ENCODE peak calls at places on chromosome 15, in five cellular contexts. One of them, this sample, is unnamed. For H3K4me1, the result is how much of the 10 kb centered on the place peaks cover.

GRCh38 chr15:76398702-76399101 is 62.1 kb downstream of the ISL2 start:
- DNase-seq in K562: no peak
- DNase-seq in A549: no peak
- DNase-seq in GM12878: no peak
- DNase-seq in HCT116: no peak
- DNase-seq in this sample: no peak

GRCh38 chr15:93997071-93997658 is 234.2 kb upstream of the MCTP2 start:
- DNase-seq in K562: no peak
- DNase-seq in A549: peak
- DNase-seq in GM12878: no peak
- DNase-seq in HCT116: peak
- DNase-seq in this sample: peak

GRCh38 chr15:51450001-51450400 is 108.5 kb downstream of the GLDN start:
- DNase-seq in K562: no peak
- DNase-seq in A549: peak
- DNase-seq in GM12878: no peak
- DNase-seq in HCT116: peak
- DNase-seq in this sample: no peak

GRCh38 chr15:56821721-56822425 is 88.6 kb upstream of the ZNF280D start:
- DNase-seq in K562: peak
- DNase-seq in A549: peak
- DNase-seq in GM12878: no peak
- DNase-seq in HCT116: peak
- DNase-seq in this sample: peak

GRCh38 chr15:47887181-47887580 is 169.9 kb downstream of the SEMA6D start:
- DNase-seq in K562: no peak
- DNase-seq in A549: no peak
- DNase-seq in GM12878: no peak
- DNase-seq in HCT116: no peak
- DNase-seq in this sample: no peak

GRCh38 chr15:61521961-61522360 is 292.9 kb upstream of the RORA start:
- DNase-seq in K562: no peak
- DNase-seq in A549: no peak
- DNase-seq in GM12878: no peak
- DNase-seq in HCT116: no peak
- DNase-seq in this sample: no peak

GRCh38 chr15:80736571-80736970 is 41.5 kb downstream of the ABHD17C start:
- DNase-seq in K562: no peak
- DNase-seq in A549: no peak
- DNase-seq in GM12878: no peak
- DNase-seq in HCT116: no peak
- DNase-seq in this sample: no peak

GRCh38 chr15:25682349-25682748 is 180.8 kb downstream of the ATP10A start:
- DNase-seq in K562: no peak
- DNase-seq in A549: no peak
- DNase-seq in GM12878: no peak
- DNase-seq in HCT116: no peak
- DNase-seq in this sample: no peak

GRCh38 chr15:71103102-71103676 is 12.1 kb upstream of the THSD4 start:
- DNase-seq in K562: no peak
- DNase-seq in A549: peak
- DNase-seq in GM12878: peak
- DNase-seq in HCT116: peak
- DNase-seq in this sample: no peak

GRCh38 chr15:66109826-66110225 is 143.7 kb downstream of the MEGF11 start:
- DNase-seq in K562: no peak
- DNase-seq in A549: no peak
- DNase-seq in GM12878: no peak
- DNase-seq in HCT116: no peak
- DNase-seq in this sample: no peak

GRCh38 chr15:72339777-72340177 is 19.8 kb upstream of the CELF6 start:
- DNase-seq in K562: peak
- DNase-seq in A549: peak
- DNase-seq in GM12878: no peak
- DNase-seq in HCT116: no peak
- DNase-seq in this sample: peak

GRCh38 chr15:31215490-31216209 is 111.0 kb upstream of the KLF13 start:
- DNase-seq in K562: peak
- DNase-seq in A549: peak
- DNase-seq in GM12878: no peak
- DNase-seq in HCT116: no peak
- DNase-seq in this sample: peak

GRCh38 chr15:71639531-71639930 is 170.8 kb upstream of the NR2E3 start:
- DNase-seq in K562: no peak
- DNase-seq in A549: no peak
- DNase-seq in GM12878: no peak
- DNase-seq in HCT116: no peak
- DNase-seq in this sample: no peak

GRCh38 chr15:60070838-60071493 is 66.9 kb downstream of the FOXB1 start:
- DNase-seq in K562: no peak
- DNase-seq in A549: peak
- DNase-seq in GM12878: no peak
- DNase-seq in HCT116: no peak
- DNase-seq in this sample: no peak

GRCh38 chr15:87917480-87917879 is 339.1 kb downstream of the NTRK3 start:
- DNase-seq in K562: no peak
- DNase-seq in A549: no peak
- DNase-seq in GM12878: no peak
- DNase-seq in HCT116: no peak
- DNase-seq in this sample: no peak

GRCh38 chr15:99086327-99086667 is 18.6 kb upstream of the SYNM start:
- DNase-seq in K562: no peak
- DNase-seq in A549: no peak
- DNase-seq in GM12878: no peak
- DNase-seq in HCT116: no peak
- DNase-seq in this sample: no peak

GRCh38 chr15:40766906-40767837 is 2.6 kb upstream of the C15orf62 start:
- DNase-seq in K562: no peak
- DNase-seq in A549: peak
- DNase-seq in GM12878: no peak
- DNase-seq in HCT116: no peak
- DNase-seq in this sample: peak

GRCh38 chr15:66638377-66638776 is 63.7 kb upstream of the SMAD6 start:
- DNase-seq in K562: no peak
- DNase-seq in A549: no peak
- DNase-seq in GM12878: no peak
- DNase-seq in HCT116: no peak
- DNase-seq in this sample: no peak

GRCh38 chr15:68817304-68818087 is 3.2 kb downstream of the ANP32A start:
- DNase-seq in K562: peak
- DNase-seq in A549: peak
- DNase-seq in GM12878: no peak
- DNase-seq in HCT116: no peak
- DNase-seq in this sample: peak

GRCh38 chr15:63380151-63380827 is 1.4 kb downstream of the CA12 start:
- DNase-seq in K562: no peak
- DNase-seq in A549: no peak
- DNase-seq in GM12878: no peak
- DNase-seq in HCT116: no peak
- DNase-seq in this sample: peak

GRCh38 chr15:68796576-68796975 is 24.1 kb downstream of the ANP32A start:
- DNase-seq in K562: no peak
- DNase-seq in A549: no peak
- DNase-seq in GM12878: no peak
- DNase-seq in HCT116: no peak
- DNase-seq in this sample: no peak

GRCh38 chr15:28943146-28943545 is 57.4 kb downstream of the APBA2 start:
- DNase-seq in K562: no peak
- DNase-seq in A549: no peak
- DNase-seq in GM12878: no peak
- DNase-seq in HCT116: no peak
- DNase-seq in this sample: no peak

GRCh38 chr15:76866008-76866407 is 39.1 kb downstream of the SCAPER start:
- DNase-seq in K562: no peak
- DNase-seq in A549: no peak
- DNase-seq in GM12878: no peak
- DNase-seq in HCT116: no peak
- DNase-seq in this sample: no peak

GRCh38 chr15:25508369-25509002 is 69.7 kb upstream of the UBE3A start:
- DNase-seq in K562: peak
- DNase-seq in A549: peak
- DNase-seq in GM12878: no peak
- DNase-seq in HCT116: peak
- DNase-seq in this sample: peak

GRCh38 chr15:40436116-40436891 is 4.4 kb upstream of the BAHD1 start:
- DNase-seq in K562: peak
- DNase-seq in A549: no peak
- DNase-seq in GM12878: no peak
- DNase-seq in HCT116: no peak
- DNase-seq in this sample: peak

GRCh38 chr15:100191161-100191560 is 150.6 kb downstream of the ADAMTS17 start:
- DNase-seq in K562: no peak
- DNase-seq in A549: no peak
- DNase-seq in GM12878: no peak
- DNase-seq in HCT116: no peak
- DNase-seq in this sample: no peak
- TF ChIP-seq REST in K562: no peak
- TF ChIP-seq REST in A549: no peak
- TF ChIP-seq REST in GM12878: no peak
- TF ChIP-seq REST in HCT116: no peak
- TF ChIP-seq REST in this sample: no peak

GRCh38 chr15:34314491-34314890 is 23.1 kb downstream of the SLC12A6 start:
- DNase-seq in K562: no peak
- DNase-seq in A549: no peak
- DNase-seq in GM12878: no peak
- DNase-seq in HCT116: no peak
- DNase-seq in this sample: no peak

GRCh38 chr15:34323217-34323616 is 14.4 kb downstream of the SLC12A6 start:
- DNase-seq in K562: no peak
- DNase-seq in A549: no peak
- DNase-seq in GM12878: no peak
- DNase-seq in HCT116: no peak
- DNase-seq in this sample: no peak

DNA sequence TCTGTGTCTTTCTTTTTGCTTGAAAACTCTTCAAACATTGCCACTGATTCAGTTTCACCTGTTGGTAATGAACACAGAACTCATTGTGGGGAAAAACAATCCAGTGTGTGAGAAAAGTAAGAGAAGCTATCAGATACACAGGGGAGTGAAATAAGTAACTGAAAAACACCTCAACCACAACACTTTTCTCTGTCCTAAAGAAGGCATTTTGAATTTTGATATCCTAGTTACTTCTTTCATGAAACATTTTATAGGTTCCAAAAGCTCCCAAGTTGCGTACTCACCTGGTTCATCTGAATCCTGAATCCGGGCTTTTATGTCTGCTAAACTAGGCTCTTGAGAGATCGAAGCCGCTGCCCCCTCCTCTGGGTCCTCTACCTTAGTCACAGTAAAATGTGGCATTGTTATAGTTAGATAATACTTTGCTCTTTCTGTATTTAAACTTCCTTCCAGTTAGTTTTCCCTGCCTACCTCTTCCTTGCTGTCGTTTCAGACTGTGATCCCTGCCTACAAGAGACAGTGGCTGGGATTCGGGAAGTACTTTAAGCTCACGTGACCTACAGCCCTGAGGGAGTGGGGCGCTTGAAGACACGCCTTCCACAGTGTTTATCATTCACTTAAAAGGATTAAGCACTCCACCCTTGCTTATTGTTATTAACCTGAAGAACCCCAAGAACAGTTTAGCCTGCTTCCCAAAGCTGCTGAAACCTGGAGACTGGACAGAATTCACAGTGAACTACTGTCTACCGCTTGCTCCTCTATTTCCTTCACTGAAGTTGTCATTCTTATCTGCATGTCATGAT is 19.1 kb downstream of the SLC12A6 start:
- DNase-seq in K562: peak
- DNase-seq in A549: peak
- DNase-seq in GM12878: no peak
- DNase-seq in HCT116: peak
- DNase-seq in this sample: no peak
- TF ChIP-seq MAX in K562: no peak
- TF ChIP-seq MAX in A549: peak
- TF ChIP-seq MAX in GM12878: peak
- TF ChIP-seq MAX in HCT116: peak
- TF ChIP-seq MAX in this sample: no peak

DNA sequence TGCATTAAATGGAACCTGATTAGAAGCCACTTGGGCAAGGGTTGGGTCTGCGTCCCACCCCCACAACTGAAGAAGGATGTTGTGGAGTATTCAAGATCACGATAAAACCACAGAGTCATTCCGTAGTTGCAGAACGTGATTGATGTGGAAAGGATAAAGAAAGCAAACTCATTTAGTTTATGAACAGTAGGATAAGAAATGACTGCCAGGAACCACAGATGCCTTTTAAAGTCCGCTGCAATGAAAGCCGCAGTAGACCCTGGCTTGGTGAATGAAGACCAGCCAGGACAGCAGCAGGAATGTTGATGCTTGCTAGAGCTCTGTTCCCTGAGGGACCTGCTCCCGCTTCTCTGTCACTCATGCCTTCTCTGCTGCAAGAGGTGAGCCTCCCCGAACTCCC is 111.5 kb downstream of the GABRG3 start:
- DNase-seq in K562: no peak
- DNase-seq in A549: no peak
- DNase-seq in GM12878: no peak
- DNase-seq in HCT116: no peak
- DNase-seq in this sample: no peak
- H3K4me1 ChIP-seq in K562: under half
- H3K4me1 ChIP-seq in A549: under half
- H3K4me1 ChIP-seq in GM12878: under half
- H3K4me1 ChIP-seq in HCT116: under half
- H3K4me1 ChIP-seq in this sample: under half

GRCh38 chr15:78112551-78112950 is 18.7 kb downstream of the CIB2 start:
- DNase-seq in K562: no peak
- DNase-seq in A549: no peak
- DNase-seq in GM12878: no peak
- DNase-seq in HCT116: no peak
- DNase-seq in this sample: no peak

GRCh38 chr15:78111788-78112187 is 19.4 kb downstream of the SH2D7 start:
- DNase-seq in K562: no peak
- DNase-seq in A549: no peak
- DNase-seq in GM12878: no peak
- DNase-seq in HCT116: no peak
- DNase-seq in this sample: no peak

GRCh38 chr15:78109156-78109555 is 16.8 kb downstream of the SH2D7 start:
- DNase-seq in K562: no peak
- DNase-seq in A549: no peak
- DNase-seq in GM12878: no peak
- DNase-seq in HCT116: no peak
- DNase-seq in this sample: no peak

GRCh38 chr15:78110096-78110495 is 17.7 kb downstream of the SH2D7 start:
- DNase-seq in K562: no peak
- DNase-seq in A549: no peak
- DNase-seq in GM12878: no peak
- DNase-seq in HCT116: no peak
- DNase-seq in this sample: no peak

DNA sequence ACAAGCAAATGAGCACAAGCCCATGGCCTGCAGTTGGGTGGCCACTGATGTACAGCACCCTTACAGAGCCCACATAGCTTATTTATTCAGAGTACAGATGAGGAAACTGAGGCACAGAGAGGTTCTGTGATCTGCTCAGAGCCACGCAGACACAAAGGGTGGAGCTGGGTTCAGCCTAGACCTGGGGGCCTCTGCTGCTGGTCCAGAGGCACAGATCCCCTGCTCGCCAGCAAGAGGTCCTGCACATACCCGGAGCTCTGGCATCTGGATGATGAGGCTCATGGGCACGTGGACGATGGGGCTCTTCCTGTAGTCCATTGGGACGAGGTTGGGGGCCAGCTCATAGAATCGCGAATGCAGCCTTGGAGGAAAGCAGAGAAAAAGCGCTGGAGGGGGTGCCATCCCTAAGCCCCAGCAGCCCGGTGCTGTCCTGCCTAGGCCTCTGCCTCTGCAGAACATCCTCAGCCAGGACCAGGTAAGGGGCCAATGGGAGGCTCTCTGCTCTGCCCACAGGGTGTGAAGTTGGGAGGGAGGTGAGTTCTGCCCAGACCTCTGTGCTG is 18.6 kb downstream of the SH2D7 start:
- DNase-seq in K562: no peak
- DNase-seq in A549: no peak
- DNase-seq in GM12878: no peak
- DNase-seq in HCT116: no peak
- DNase-seq in this sample: no peak
- TF ChIP-seq REST in K562: no peak
- TF ChIP-seq REST in A549: no peak
- TF ChIP-seq REST in GM12878: no peak
- TF ChIP-seq REST in HCT116: no peak
- TF ChIP-seq REST in this sample: no peak

This sample was measured in SK-N-SH.